ENCODE peak calls at places on chromosome 2, in four cellular contexts. One of them, this sample, is unnamed.

GRCh38 chr2:33064349-33064801 is 117.6 kb downstream of the LTBP1 start:
- DNase-seq in Panc1: no peak
- DNase-seq in thyroid gland: no peak
- DNase-seq in fibroblast of mammary gland: no peak
- DNase-seq in this sample: no peak

GRCh38 chr2:85394256-85394655 is 15.9 kb downstream of the CAPG start:
- DNase-seq in Panc1: no peak
- DNase-seq in fibroblast of mammary gland: no peak
- DNase-seq in thyroid gland: peak
- DNase-seq in this sample: no peak

GRCh38 chr2:176177580-176178270 is 10.7 kb upstream of the HOXD1 start:
- DNase-seq in thyroid gland: no peak
- DNase-seq in Panc1: no peak
- DNase-seq in fibroblast of mammary gland: no peak
- DNase-seq in this sample: no peak

GRCh38 chr2:190205643-190206042 is 114.0 kb downstream of the HIBCH start:
- DNase-seq in Panc1: no peak
- DNase-seq in thyroid gland: no peak
- DNase-seq in fibroblast of mammary gland: peak
- DNase-seq in this sample: no peak

GRCh38 chr2:168188011-168188410 is 59.4 kb downstream of the STK39 start:
- DNase-seq in fibroblast of mammary gland: no peak
- DNase-seq in thyroid gland: peak
- DNase-seq in Panc1: no peak
- DNase-seq in this sample: no peak

GRCh38 chr2:153179808-153180207 is 298.8 kb downstream of the RPRM start:
- DNase-seq in Panc1: no peak
- DNase-seq in fibroblast of mammary gland: no peak
- DNase-seq in thyroid gland: no peak
- DNase-seq in this sample: no peak

GRCh38 chr2:173997269-173997668 is 32.1 kb upstream of the SP3 start:
- DNase-seq in fibroblast of mammary gland: peak
- DNase-seq in thyroid gland: peak
- DNase-seq in Panc1: no peak
- DNase-seq in this sample: peak

GRCh38 chr2:189836644-189837043 is 52.4 kb downstream of the PMS1 start:
- DNase-seq in fibroblast of mammary gland: peak
- DNase-seq in thyroid gland: no peak
- DNase-seq in Panc1: peak
- DNase-seq in this sample: no peak

GRCh38 chr2:71471276-71471675 is 17.9 kb downstream of the DYSF start:
- DNase-seq in thyroid gland: no peak
- DNase-seq in fibroblast of mammary gland: peak
- DNase-seq in Panc1: no peak
- DNase-seq in this sample: no peak

GRCh38 chr2:207226243-207226642 is 60.5 kb upstream of the KLF7 start:
- DNase-seq in fibroblast of mammary gland: no peak
- DNase-seq in Panc1: no peak
- DNase-seq in thyroid gland: no peak
- DNase-seq in this sample: no peak

GRCh38 chr2:121297217-121297830 is 12.3 kb upstream of the TFCP2L1 start:
- DNase-seq in thyroid gland: peak
- DNase-seq in Panc1: peak
- DNase-seq in fibroblast of mammary gland: peak
- DNase-seq in this sample: peak

GRCh38 chr2:189824694-189825396 is 40.6 kb downstream of the PMS1 start:
- DNase-seq in Panc1: no peak
- DNase-seq in fibroblast of mammary gland: no peak
- DNase-seq in thyroid gland: no peak
- DNase-seq in this sample: no peak

GRCh38 chr2:85159589-85159988 is 26.4 kb downstream of the TCF7L1 start:
- DNase-seq in thyroid gland: no peak
- DNase-seq in Panc1: no peak
- DNase-seq in fibroblast of mammary gland: no peak
- DNase-seq in this sample: no peak

GRCh38 chr2:83368916-83369315 is 1090.2 kb downstream of the SUCLG1 start:
- DNase-seq in Panc1: no peak
- DNase-seq in thyroid gland: no peak
- DNase-seq in fibroblast of mammary gland: no peak
- DNase-seq in this sample: no peak

GRCh38 chr2:85554980-85555612 is 6.2 kb downstream of the GGCX start:
- DNase-seq in fibroblast of mammary gland: no peak
- DNase-seq in thyroid gland: no peak
- DNase-seq in Panc1: no peak
- DNase-seq in this sample: no peak

GRCh38 chr2:14220101-14220500 is 412.4 kb upstream of the LRATD1 start:
- DNase-seq in Panc1: no peak
- DNase-seq in thyroid gland: no peak
- DNase-seq in fibroblast of mammary gland: peak
- DNase-seq in this sample: no peak

GRCh38 chr2:167792126-167792525 is 455.3 kb downstream of the STK39 start:
- DNase-seq in thyroid gland: no peak
- DNase-seq in Panc1: no peak
- DNase-seq in fibroblast of mammary gland: no peak
- DNase-seq in this sample: no peak

GRCh38 chr2:149084924-149085795 is 46.7 kb downstream of the LYPD6B start:
- DNase-seq in Panc1: no peak
- DNase-seq in fibroblast of mammary gland: no peak
- DNase-seq in thyroid gland: no peak
- DNase-seq in this sample: no peak

GRCh38 chr2:179180242-179180641 is 84.4 kb downstream of the SESTD1 start:
- DNase-seq in Panc1: no peak
- DNase-seq in thyroid gland: no peak
- DNase-seq in fibroblast of mammary gland: no peak
- DNase-seq in this sample: no peak

GRCh38 chr2:123061534-123061933 is 963.6 kb upstream of the CNTNAP5 start:
- DNase-seq in thyroid gland: no peak
- DNase-seq in Panc1: no peak
- DNase-seq in fibroblast of mammary gland: no peak
- DNase-seq in this sample: no peak

GRCh38 chr2:196336715-196337617 is 165.6 kb upstream of the STK17B start:
- DNase-seq in fibroblast of mammary gland: peak
- DNase-seq in Panc1: no peak
- DNase-seq in thyroid gland: no peak
- DNase-seq in this sample: peak

GRCh38 chr2:98049991-98050519 is 36.9 kb upstream of the VWA3B start:
- DNase-seq in fibroblast of mammary gland: no peak
- DNase-seq in Panc1: no peak
- DNase-seq in thyroid gland: no peak
- DNase-seq in this sample: no peak

GRCh38 chr2:188665196-188665595 is 309.0 kb upstream of the COL3A1 start:
- DNase-seq in fibroblast of mammary gland: peak
- DNase-seq in Panc1: no peak
- DNase-seq in thyroid gland: no peak
- DNase-seq in this sample: no peak
- H3K4me3 ChIP-seq in fibroblast of mammary gland: no peak
- H3K4me3 ChIP-seq in Panc1: no peak
- H3K4me3 ChIP-seq in thyroid gland: no peak
- H3K4me3 ChIP-seq in this sample: no peak

DNA sequence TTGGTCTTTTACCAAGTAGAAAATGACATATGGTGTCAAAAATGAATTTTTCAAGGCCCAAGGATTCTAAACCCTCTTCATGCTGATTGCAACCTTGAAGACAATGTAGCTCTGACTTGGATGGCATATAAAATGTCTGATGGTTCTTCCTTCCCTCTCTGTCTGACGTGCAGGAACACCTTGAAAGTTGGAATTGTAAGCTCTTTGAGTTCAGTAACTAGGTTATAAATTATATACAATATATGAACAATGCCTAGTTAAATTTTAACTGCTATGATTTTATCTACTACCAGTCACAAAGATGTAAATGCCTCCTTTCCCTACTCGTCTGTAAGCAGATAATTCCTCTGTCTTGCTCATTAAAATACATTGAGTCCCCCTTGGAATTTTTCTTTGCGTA is 89.5 kb upstream of the TMEM17 start:
- DNase-seq in Panc1: no peak
- DNase-seq in thyroid gland: no peak
- DNase-seq in fibroblast of mammary gland: no peak
- DNase-seq in this sample: no peak
- TF ChIP-seq CTCF in Panc1: no peak
- TF ChIP-seq CTCF in thyroid gland: no peak
- TF ChIP-seq CTCF in fibroblast of mammary gland: no peak
- TF ChIP-seq CTCF in this sample: no peak

GRCh38 chr2:240387669-240388358 is 47.6 kb upstream of the GPC1 start:
- DNase-seq in fibroblast of mammary gland: peak
- DNase-seq in Panc1: peak
- DNase-seq in thyroid gland: no peak
- DNase-seq in this sample: no peak

GRCh38 chr2:240386321-240386720 is 49.1 kb upstream of the GPC1 start:
- DNase-seq in Panc1: no peak
- DNase-seq in thyroid gland: no peak
- DNase-seq in fibroblast of mammary gland: peak
- DNase-seq in this sample: no peak

GRCh38 chr2:240388471-240389301 is 46.8 kb upstream of the GPC1 start:
- DNase-seq in Panc1: no peak
- DNase-seq in thyroid gland: no peak
- DNase-seq in fibroblast of mammary gland: no peak
- DNase-seq in this sample: no peak

GRCh38 chr2:240389302-240389805 is 46.1 kb upstream of the GPC1 start:
- DNase-seq in thyroid gland: no peak
- DNase-seq in Panc1: no peak
- DNase-seq in fibroblast of mammary gland: no peak
- DNase-seq in this sample: no peak

DNA sequence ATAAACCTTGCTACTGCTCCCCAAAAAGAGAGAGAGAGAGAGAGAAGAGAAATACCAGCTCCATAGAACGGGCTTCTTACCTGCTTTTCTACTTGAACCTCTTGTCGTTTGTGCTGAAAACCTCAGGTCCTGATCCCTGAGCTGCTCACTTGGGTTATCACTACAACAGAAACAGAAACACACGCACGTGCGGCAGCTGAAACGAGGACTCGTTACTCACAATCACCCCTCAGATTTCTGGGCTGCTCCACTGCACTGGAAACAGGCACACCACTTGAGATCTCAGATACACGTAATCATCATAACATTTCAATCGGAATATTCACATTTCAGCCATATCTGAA is 48.2 kb upstream of the GPC1 start:
- DNase-seq in fibroblast of mammary gland: no peak
- DNase-seq in Panc1: no peak
- DNase-seq in thyroid gland: no peak
- DNase-seq in this sample: no peak
- H3K4me3 ChIP-seq in fibroblast of mammary gland: no peak
- H3K4me3 ChIP-seq in Panc1: no peak
- H3K4me3 ChIP-seq in thyroid gland: no peak
- H3K4me3 ChIP-seq in this sample: no peak

GRCh38 chr2:241391892-241392665 is 36.0 kb downstream of the FARP2 start:
- DNase-seq in Panc1: no peak
- DNase-seq in fibroblast of mammary gland: peak
- DNase-seq in thyroid gland: no peak
- DNase-seq in this sample: peak
- TF ChIP-seq CTCF in Panc1: peak
- TF ChIP-seq CTCF in fibroblast of mammary gland: peak
- TF ChIP-seq CTCF in thyroid gland: no peak
- TF ChIP-seq CTCF in this sample: peak

DNA sequence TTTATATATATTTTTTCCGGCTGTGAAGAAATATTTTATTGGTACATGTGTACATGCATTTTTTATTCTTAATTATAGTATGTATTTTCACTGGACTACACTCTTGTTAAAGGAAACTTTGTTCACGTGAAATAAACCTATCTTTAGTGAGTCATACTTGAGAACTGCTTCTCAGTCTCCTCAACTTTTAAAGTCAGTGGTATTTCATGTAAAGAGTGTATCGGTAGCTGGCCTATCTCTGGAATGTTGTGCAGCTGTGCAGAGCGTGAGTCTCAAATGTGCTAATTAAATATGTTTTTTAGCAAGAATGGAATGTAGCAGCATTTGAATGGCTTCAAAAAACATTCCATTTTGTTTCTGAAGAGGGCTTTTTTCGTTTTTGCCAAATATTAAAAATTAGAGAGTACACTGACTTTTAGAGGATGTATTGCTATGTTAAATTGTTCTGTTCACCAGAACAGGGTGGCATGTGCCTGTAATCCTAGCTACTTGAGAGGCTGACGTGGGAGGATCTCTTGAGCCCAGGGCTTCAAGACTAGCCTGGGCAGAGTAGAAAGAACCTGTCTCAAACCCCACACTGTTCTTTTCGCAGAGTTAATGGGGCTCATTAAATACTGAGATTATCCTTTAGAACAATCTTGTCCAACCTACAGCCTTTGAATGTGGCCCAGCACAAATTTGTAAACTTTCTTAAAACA is 14.3 kb downstream of the SPTBN1 start:
- DNase-seq in Panc1: no peak
- DNase-seq in fibroblast of mammary gland: peak
- DNase-seq in thyroid gland: no peak
- DNase-seq in this sample: no peak
- H3K4me3 ChIP-seq in Panc1: no peak
- H3K4me3 ChIP-seq in fibroblast of mammary gland: no peak
- H3K4me3 ChIP-seq in thyroid gland: no peak
- H3K4me3 ChIP-seq in this sample: no peak

GRCh38 chr2:43803113-43803512 is 29.3 kb downstream of the DYNC2LI1 start:
- DNase-seq in fibroblast of mammary gland: peak
- DNase-seq in Panc1: no peak
- DNase-seq in thyroid gland: no peak
- DNase-seq in this sample: no peak

GRCh38 chr2:43802135-43802534 is 28.3 kb downstream of the DYNC2LI1 start:
- DNase-seq in Panc1: no peak
- DNase-seq in fibroblast of mammary gland: no peak
- DNase-seq in thyroid gland: no peak
- DNase-seq in this sample: no peak

GRCh38 chr2:43796206-43796605 is 22.4 kb downstream of the DYNC2LI1 start:
- DNase-seq in fibroblast of mammary gland: no peak
- DNase-seq in thyroid gland: no peak
- DNase-seq in Panc1: no peak
- DNase-seq in this sample: no peak

GRCh38 chr2:43800894-43801293 is 27.1 kb downstream of the DYNC2LI1 start:
- DNase-seq in Panc1: no peak
- DNase-seq in thyroid gland: no peak
- DNase-seq in fibroblast of mammary gland: no peak
- DNase-seq in this sample: no peak

GRCh38 chr2:43798300-43798699 is 24.5 kb downstream of the DYNC2LI1 start:
- DNase-seq in Panc1: no peak
- DNase-seq in fibroblast of mammary gland: no peak
- DNase-seq in thyroid gland: no peak
- DNase-seq in this sample: no peak
- TF ChIP-seq CTCF in Panc1: peak
- TF ChIP-seq CTCF in fibroblast of mammary gland: peak
- TF ChIP-seq CTCF in thyroid gland: no peak
- TF ChIP-seq CTCF in this sample: no peak

GRCh38 chr2:3517948-3518495 is 1.3 kb downstream of the ADI1 start:
- DNase-seq in fibroblast of mammary gland: no peak
- DNase-seq in Panc1: no peak
- DNase-seq in thyroid gland: no peak
- DNase-seq in this sample: no peak
- H3K4me3 ChIP-seq in fibroblast of mammary gland: peak
- H3K4me3 ChIP-seq in Panc1: peak
- H3K4me3 ChIP-seq in thyroid gland: peak
- H3K4me3 ChIP-seq in this sample: peak

This sample was measured in GM12865.